ENCODE peak calls at places on chromosomes 16 and 17, in ten cellular contexts. Q is RPMI8226; Y is stimulated activated CD4-positive, alpha-beta T cell treated with anti-CD3 and anti-CD28 coated beads, Interleukin-1b, Interleukin-23, amount 100 ng/mL, for 1 hour; H is stimulated activated CD8-positive, alpha-beta memory T cell treated with anti-CD3 and anti-CD28 coated beads, Interleukin-4, amount 100 ng/mL, for 4 hours; K is nephron progenitor cell; W is lower lobe of right lung; B is head of caudate nucleus; O is ACHN; V is cardiac muscle cell; P is ELR. E is an unnamed sample.

GRCh38 chr16:67873435-67874146 is 739 bp downstream of the EDC4 start:
- DNase-seq in Q (no peak), Y (no peak), H (no peak), K (no peak), W (no peak), B (no peak), O (peak), V (peak), P (peak), E (no peak)

GRCh38 chr16:89209522-89210044 is 7.9 kb upstream of the ZNF778 start:
- DNase-seq in Q (no peak), Y (no peak), H (no peak), K (no peak), W (peak), B (no peak), O (no peak), V (no peak), P (no peak), E (no peak)

GRCh38 chr16:3458278-3458851 is 14.9 kb downstream of the NAA60 start:
- DNase-seq in Q (peak), Y (no peak), H (no peak), K (no peak), W (no peak), B (no peak), O (peak), V (peak), P (peak), E (no peak)

GRCh38 chr17:51029568-51030463 is 90.9 kb downstream of the SPAG9 start:
- DNase-seq in Q (peak), Y (no peak), H (no peak), K (no peak), W (no peak), B (no peak), O (peak), V (no peak), P (peak), E (no peak)

GRCh38 chr16:2038359-2039285 is 9.0 kb downstream of the NTHL1 start:
- DNase-seq in Q (no peak), Y (no peak), H (no peak), K (no peak), W (no peak), B (no peak), O (no peak), V (no peak), P (no peak), E (no peak)

GRCh38 chr17:27765353-27765752 is 35.0 kb downstream of the NOS2 start:
- DNase-seq in Q (no peak), Y (no peak), H (no peak), K (no peak), W (no peak), B (no peak), O (no peak), V (no peak), P (no peak), E (no peak)

GRCh38 chr17:3636908-3637373 is 381 bp downstream of the CTNS start:
- DNase-seq in Q (no peak), Y (no peak), H (peak), K (no peak), W (no peak), B (no peak), O (peak), V (peak), P (no peak), E (no peak)

GRCh38 chr16:2237552-2238395 is 1.5 kb downstream of the DNASE1L2 start:
- DNase-seq in Q (no peak), Y (no peak), H (no peak), K (peak), W (no peak), B (no peak), O (no peak), V (no peak), P (no peak), E (no peak)

GRCh38 chr16:48054881-48055601 is 100.8 kb downstream of the ABCC12 start:
- DNase-seq in Q (peak), Y (no peak), H (no peak), K (peak), W (peak), B (peak), O (peak), V (peak), P (peak), E (no peak)

GRCh38 chr17:33377837-33378236 is 84.7 kb upstream of the ASIC2 start:
- DNase-seq in Q (no peak), Y (no peak), H (no peak), K (no peak), W (no peak), B (no peak), O (peak), V (no peak), P (no peak), E (no peak)

GRCh38 chr16:4465977-4466779 is 8.2 kb downstream of the NMRAL1 start:
- DNase-seq in Q (no peak), Y (no peak), H (peak), K (no peak), W (no peak), B (no peak), O (no peak), V (no peak), P (no peak), E (peak)

GRCh38 chr16:21101631-21102420 is 48.8 kb downstream of the DNAH3 start:
- DNase-seq in Q (peak), Y (no peak), H (no peak), K (peak), W (no peak), B (no peak), O (peak), V (peak), P (peak), E (no peak)

GRCh38 chr17:46974086-46974485 is 5.0 kb downstream of the RPRML start:
- DNase-seq in Q (no peak), Y (no peak), H (no peak), K (no peak), W (no peak), B (no peak), O (no peak), V (no peak), P (no peak), E (peak)

GRCh38 chr17:75689441-75689873 is 22.3 kb downstream of the SAP30BP start:
- DNase-seq in Q (peak), Y (no peak), H (no peak), K (no peak), W (no peak), B (no peak), O (no peak), V (no peak), P (peak), E (no peak)

GRCh38 chr16:28623172-28623711 is 13.4 kb upstream of the SULT1A1 start:
- DNase-seq in Q (peak), Y (peak), H (peak), K (no peak), W (peak), B (peak), O (peak), V (no peak), P (no peak), E (no peak)

GRCh38 chr16:31484491-31485171 is 1.7 kb downstream of the SLC5A2 start:
- DNase-seq in Q (no peak), Y (no peak), H (no peak), K (peak), W (peak), B (no peak), O (peak), V (no peak), P (no peak), E (no peak)

GRCh38 chr17:7915611-7916382 is at the start of gene RNF227:
- DNase-seq in Q (peak), Y (peak), H (peak), K (peak), W (peak), B (peak), O (peak), V (peak), P (peak), E (peak)

GRCh38 chr16:75244844-75245758 is 6.3 kb downstream of the BCAR1 start:
- DNase-seq in Q (no peak), Y (no peak), H (no peak), K (peak), W (peak), B (peak), O (peak), V (peak), P (peak), E (peak)

GRCh38 chr17:18933102-18934058 is 18.6 kb upstream of the SLC5A10 start:
- DNase-seq in Q (no peak), Y (no peak), H (no peak), K (no peak), W (no peak), B (no peak), O (no peak), V (no peak), P (no peak), E (no peak)

GRCh38 chr16:2913603-2914002 is 1.9 kb downstream of the FLYWCH1 start:
- DNase-seq in Q (no peak), Y (no peak), H (no peak), K (no peak), W (no peak), B (peak), O (no peak), V (no peak), P (no peak), E (no peak)

GRCh38 chr17:49635121-49635520 is 42.8 kb downstream of the SPOP start:
- DNase-seq in Q (no peak), Y (no peak), H (no peak), K (no peak), W (no peak), B (no peak), O (no peak), V (no peak), P (no peak), E (no peak)

E was measured in cardiac septum.